ENCODE peak calls at places on chromosome 1, in six cellular contexts. Y is ovary, X is kidney, S is uterus, O is substantia nigra, T is IMR-90. M is an unnamed sample.

GRCh38 chr1:115977481-115978258 is 1.4 kb downstream of the SLC22A15 start:
- DNase-seq in Y (no peak), X (no peak), S (no peak), O (no peak), T (no peak), M (peak; percentile 84)

GRCh38 chr1:220281159-220281574 is 8.9 kb upstream of the RAB3GAP2 start:
- DNase-seq in Y (no peak), X (no peak), S (no peak), O (no peak), T (peak; percentile 33), M (no peak)

GRCh38 chr1:197557302-197557701 is 218.0 kb downstream of the DENND1B start:
- DNase-seq in Y (no peak), X (no peak), S (no peak), O (no peak), T (peak; percentile 45), M (peak; percentile 8)

GRCh38 chr1:154736840-154737239 is 128.9 kb upstream of the ADAR start:
- DNase-seq in Y (no peak), X (no peak), S (peak; percentile 52), O (no peak), T (peak; percentile 80), M (peak; percentile 29)

GRCh38 chr1:42966688-42967609 is 8.3 kb upstream of the SLC2A1 start:
- DNase-seq in Y (no peak), X (peak; percentile 91), S (no peak), O (no peak), T (peak; percentile 96), M (peak; percentile 95)

GRCh38 chr1:153465728-153466625 is 5.5 kb upstream of the S100A7 start:
- DNase-seq in Y (peak; percentile 67), X (peak; percentile 77), S (peak; percentile 74), O (no peak), T (peak; percentile 8), M (no peak)

GRCh38 chr1:47569681-47570470 is 132.0 kb downstream of the FOXD2 start:
- DNase-seq in Y (no peak), X (no peak), S (no peak), O (no peak), T (peak; percentile 91), M (peak; percentile 94)

GRCh38 chr1:112264553-112264952 is 131.5 kb upstream of the CTTNBP2NL start:
- DNase-seq in Y (no peak), X (no peak), S (no peak), O (no peak), T (no peak), M (no peak)

GRCh38 chr1:228372183-228373003 is 34.2 kb downstream of the TRIM11 start:
- DNase-seq in Y (peak; percentile 56), X (peak; percentile 92), S (no peak), O (no peak), T (no peak), M (no peak)

GRCh38 chr1:154157520-154158306 is 2.8 kb upstream of the NUP210L start:
- DNase-seq in Y (no peak), X (no peak), S (no peak), O (no peak), T (peak; percentile 31), M (no peak)

GRCh38 chr1:234722267-234722704 is 112.3 kb upstream of the IRF2BP2 start:
- DNase-seq in Y (peak; percentile 53), X (no peak), S (peak; percentile 68), O (no peak), T (no peak), M (no peak)

GRCh38 chr1:201332021-201332420 is 45.5 kb downstream of the TNNT2 start:
- DNase-seq in Y (no peak), X (peak; percentile 26), S (no peak), O (no peak), T (no peak), M (no peak)

GRCh38 chr1:162605225-162605927 is 26.9 kb upstream of the DDR2 start:
- DNase-seq in Y (no peak), X (no peak), S (no peak), O (no peak), T (peak; percentile 98), M (peak; percentile 60)

GRCh38 chr1:97906567-97907228 is 14.1 kb downstream of the DPYD start:
- DNase-seq in Y (no peak), X (no peak), S (peak; percentile 29), O (no peak), T (peak; percentile 90), M (no peak)

GRCh38 chr1:42183646-42184268 is 19.2 kb upstream of the GUCA2A start:
- DNase-seq in Y (no peak), X (no peak), S (no peak), O (no peak), T (no peak), M (no peak)

GRCh38 chr1:165383067-165383466 is 26.6 kb upstream of the LMX1A start:
- DNase-seq in Y (peak; percentile 47), X (no peak), S (peak; percentile 89), O (peak; percentile 36), T (peak; percentile 28), M (no peak)

GRCh38 chr1:211822677-211823426 is 7.7 kb downstream of the LPGAT1 start:
- DNase-seq in Y (no peak), X (no peak), S (no peak), O (no peak), T (no peak), M (no peak)

GRCh38 chr1:30484668-30485067 is 238.7 kb downstream of the MATN1 start:
- DNase-seq in Y (no peak), X (no peak), S (no peak), O (no peak), T (no peak), M (no peak)

GRCh38 chr1:233759665-233760064 is 144.8 kb upstream of the SLC35F3 start:
- DNase-seq in Y (no peak), X (no peak), S (no peak), O (no peak), T (no peak), M (peak; percentile 10)

GRCh38 chr1:26976621-26977510 is 16.6 kb upstream of the KDF1 start:
- DNase-seq in Y (no peak), X (no peak), S (no peak), O (no peak), T (no peak), M (no peak)

GRCh38 chr1:41174170-41174569 is 67.9 kb downstream of the SCMH1 start:
- DNase-seq in Y (no peak), X (no peak), S (no peak), O (no peak), T (no peak), M (peak; percentile 78)

GRCh38 chr1:162185299-162185698 is 115.8 kb downstream of the NOS1AP start:
- DNase-seq in Y (no peak), X (no peak), S (no peak), O (no peak), T (no peak), M (no peak)

GRCh38 chr1:200968469-200969410 is 54.8 kb downstream of the KIF21B start:
- DNase-seq in Y (no peak), X (peak; percentile 41), S (no peak), O (no peak), T (peak; percentile 44), M (no peak)

DNA sequence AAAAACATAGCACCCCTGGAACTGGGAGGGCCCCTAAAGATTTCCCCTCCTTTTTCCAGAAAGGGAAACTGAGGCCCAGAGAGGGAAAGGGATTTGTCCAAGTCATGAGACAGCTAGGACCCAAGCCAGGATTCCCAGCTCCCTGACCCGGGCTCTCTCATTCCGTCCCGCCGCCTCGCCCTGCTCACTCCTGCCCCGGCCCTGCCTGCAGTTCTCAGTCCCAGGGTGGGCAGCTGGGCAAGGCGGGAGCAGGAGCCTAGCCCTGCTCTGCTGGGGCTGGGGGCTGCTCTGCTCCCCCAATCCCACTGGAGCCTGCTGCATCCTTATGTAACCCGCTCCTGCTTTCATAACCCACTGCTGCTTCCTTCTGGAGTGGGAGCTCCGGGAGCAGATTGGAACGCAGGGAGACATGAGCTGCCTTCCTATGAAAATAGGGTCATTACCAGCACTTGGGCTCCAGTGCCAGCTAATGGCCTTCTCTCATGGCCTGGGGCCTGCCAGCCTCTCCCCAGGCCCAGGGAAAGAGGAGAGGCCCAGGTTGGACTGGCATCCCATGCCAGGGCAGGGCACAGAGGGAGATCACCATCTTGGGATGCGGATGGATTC is 84.5 kb downstream of the CAMK2N1 start:
- DNase-seq in Y (no peak), X (no peak), S (no peak), O (no peak), T (no peak), M (no peak)
- H3K27ac ChIP-seq in Y (no peak overlapping the region), X (no peak overlapping the region), S (no peak overlapping the region), O (no peak overlapping the region), T (no peak overlapping the region), M (no peak overlapping the region)

GRCh38 chr1:207797229-207797973 is 45.5 kb downstream of the CD46 start:
- DNase-seq in Y (peak; percentile 83), X (peak; percentile 90), S (peak; percentile 83), O (no peak), T (peak; percentile 89), M (no peak)
- H3K27ac ChIP-seq in Y (no peak overlapping the region), X (no peak overlapping the region), S (peak overlapping the region; percentile 47), O (no peak overlapping the region), T (no peak overlapping the region), M (peak overlapping the region; percentile 14)

GRCh38 chr1:77536813-77537212 is 145.6 kb downstream of the ZZZ3 start:
- DNase-seq in Y (no peak), X (no peak), S (no peak), O (no peak), T (peak; percentile 98), M (peak; percentile 74)

GRCh38 chr1:77541162-77541545 is 141.3 kb downstream of the ZZZ3 start:
- DNase-seq in Y (no peak), X (no peak), S (no peak), O (no peak), T (no peak), M (no peak)

GRCh38 chr1:77540501-77541161 is 141.8 kb downstream of the ZZZ3 start:
- DNase-seq in Y (no peak), X (no peak), S (no peak), O (no peak), T (peak; percentile 51), M (no peak)

GRCh38 chr1:77539510-77540142 is 142.8 kb downstream of the ZZZ3 start:
- DNase-seq in Y (no peak), X (no peak), S (no peak), O (no peak), T (peak; percentile 81), M (no peak)

GRCh38 chr1:77538956-77539509 is 143.4 kb downstream of the ZZZ3 start:
- DNase-seq in Y (no peak), X (no peak), S (peak; percentile 56), O (no peak), T (peak; percentile 93), M (no peak)
- H3K27ac ChIP-seq in Y (no peak overlapping the region), X (no peak overlapping the region), S (peak overlapping the region; percentile 52), O (peak overlapping the region; percentile 73), T (peak overlapping the region; percentile 84), M (peak overlapping the region; percentile 38)

GRCh38 chr1:54290443-54291184 is 90.6 kb downstream of the MRPL37 start:
- DNase-seq in Y (no peak), X (peak; percentile 45), S (no peak), O (no peak), T (peak; percentile 59), M (no peak)
- H3K27ac ChIP-seq in Y (no peak overlapping the region), X (peak overlapping the region; percentile 0), S (peak overlapping the region; percentile 72), O (no peak overlapping the region), T (no peak overlapping the region), M (no peak overlapping the region)

M was measured in epithelial cell of prostate.